ENCODE peak calls at places on chromosomes 16 and 17, in nine cellular contexts. D is neural crest cell; P is heart left ventricle; W is activated CD8-positive, alpha-beta T cell treated with anti-CD3 and anti-CD28 coated beads for 36 hours; R is natural killer cell; V is body of pancreas; E is GM12878; L is colonic mucosa; Q is MM.1S. O is an unnamed sample.

GRCh38 chr16:85574672-85575475 is 38.2 kb upstream of the GSE1 start:
- DNase-seq in V (peak), E (no peak), D (no peak), P (no peak), R (no peak), L (no peak), Q (no peak), W (no peak), O (no peak)

GRCh38 chr17:62194401-62194800 is 129.3 kb upstream of the MED13 start:
- DNase-seq in R (no peak), L (no peak), Q (no peak), E (no peak), P (no peak), W (no peak), V (no peak), D (no peak), O (no peak)

GRCh38 chr16:20308266-20308665 is 19.0 kb downstream of the GP2 start:
- DNase-seq in W (no peak), L (no peak), E (no peak), Q (no peak), P (no peak), V (peak), R (no peak), D (no peak), O (no peak)

GRCh38 chr16:31134625-31135534 is 647 bp downstream of the PRSS8 start:
- DNase-seq in R (no peak), W (no peak), V (peak), E (no peak), P (no peak), D (no peak), L (peak), Q (no peak), O (no peak)

GRCh38 chr17:73575470-73576235 is 68.6 kb downstream of the SDK2 start:
- DNase-seq in E (no peak), D (no peak), P (no peak), L (no peak), R (no peak), W (no peak), Q (no peak), V (no peak), O (no peak)

GRCh38 chr17:77772899-77773358 is 185.6 kb upstream of the TNRC6C start:
- DNase-seq in L (no peak), E (no peak), V (no peak), W (no peak), P (no peak), D (no peak), Q (no peak), R (no peak), O (no peak)

GRCh38 chr16:53014287-53014686 is 38.4 kb downstream of the CHD9NB start:
- DNase-seq in P (no peak), R (no peak), V (no peak), Q (no peak), E (no peak), D (no peak), W (no peak), L (no peak), O (no peak)

GRCh38 chr17:78379134-78379497 is 667 bp downstream of the PGS1 start:
- DNase-seq in R (no peak), P (no peak), Q (no peak), D (no peak), V (no peak), W (no peak), E (no peak), L (no peak), O (no peak)

GRCh38 chr17:83062818-83063671 is 16.4 kb upstream of the METRNL start:
- DNase-seq in R (peak), W (no peak), P (peak), V (no peak), D (no peak), Q (no peak), L (peak), E (no peak), O (no peak)

GRCh38 chr16:70683146-70683944 is 2.5 kb downstream of the MTSS2 start:
- DNase-seq in W (no peak), R (no peak), Q (no peak), D (no peak), E (no peak), P (peak), V (no peak), L (no peak), O (no peak)

GRCh38 chr17:63830904-63831491 is 3.5 kb upstream of the FTSJ3 start:
- DNase-seq in W (no peak), V (no peak), R (no peak), D (no peak), P (no peak), Q (no peak), E (no peak), L (no peak), O (no peak)

GRCh38 chr17:66165537-66166123 is 26.3 kb downstream of the CEP112 start:
- DNase-seq in D (peak), W (peak), V (no peak), P (no peak), L (no peak), Q (peak), E (peak), R (no peak), O (peak)

GRCh38 chr17:50465635-50466034 is 3.0 kb downstream of the CHAD start:
- DNase-seq in W (no peak), D (no peak), L (no peak), Q (no peak), P (no peak), E (no peak), R (no peak), V (no peak), O (no peak)

GRCh38 chr16:17321824-17322223 is 148.9 kb downstream of the XYLT1 start:
- DNase-seq in D (no peak), E (no peak), L (no peak), R (no peak), W (no peak), Q (no peak), P (no peak), V (no peak), O (no peak)

GRCh38 chr17:44648963-44649362 is 7.3 kb upstream of the MEIOC start:
- DNase-seq in W (no peak), E (no peak), P (no peak), V (no peak), D (no peak), R (no peak), Q (no peak), L (no peak), O (no peak)

GRCh38 chr17:66900126-66901010 is 64.1 kb upstream of the CACNG4 start:
- DNase-seq in R (no peak), E (no peak), L (no peak), W (no peak), V (no peak), D (no peak), P (no peak), Q (peak), O (no peak)

GRCh38 chr17:16475196-16475704 is 16.7 kb downstream of the LRRC75A start:
- DNase-seq in V (no peak), P (no peak), W (no peak), L (no peak), Q (no peak), D (no peak), R (no peak), E (no peak), O (no peak)

GRCh38 chr17:66517336-66518009 is 215.1 kb downstream of the PRKCA start:
- DNase-seq in L (no peak), E (no peak), D (no peak), Q (no peak), W (no peak), P (no peak), R (no peak), V (no peak), O (no peak)

GRCh38 chr17:21131090-21131616 is 4.4 kb downstream of the DHRS7B start:
- DNase-seq in P (no peak), R (no peak), Q (no peak), D (no peak), V (no peak), W (no peak), L (no peak), E (no peak), O (no peak)

GRCh38 chr16:681746-682427 is 1.7 kb downstream of the STUB1 start:
- DNase-seq in V (no peak), E (no peak), Q (no peak), D (no peak), R (no peak), P (no peak), W (no peak), L (no peak), O (no peak)

GRCh38 chr17:49755681-49756283 is 8.1 kb downstream of the FAM117A start:
- DNase-seq in W (no peak), D (no peak), P (no peak), R (no peak), Q (no peak), V (no peak), L (no peak), E (no peak), O (no peak)

GRCh38 chr17:80123791-80124190 is 22.4 kb downstream of the GAA start:
- DNase-seq in V (peak), W (no peak), E (no peak), P (no peak), L (no peak), Q (no peak), R (no peak), D (no peak), O (peak)

GRCh38 chr17:27651411-27652345 is 20.7 kb downstream of the LGALS9 start:
- DNase-seq in L (peak), P (no peak), W (peak), R (peak), E (no peak), V (peak), D (peak), Q (peak), O (peak)

GRCh38 chr16:57270221-57271062 is 14.0 kb downstream of the PLLP start:
- DNase-seq in E (no peak), P (peak), R (no peak), Q (no peak), V (no peak), W (no peak), D (no peak), L (no peak), O (no peak)

GRCh38 chr17:13647551-13647950 is 45.8 kb upstream of the HS3ST3A1 start:
- DNase-seq in E (no peak), W (no peak), L (no peak), Q (no peak), P (no peak), D (no peak), V (no peak), R (no peak), O (no peak)

GRCh38 chr16:51121009-51121347 is 30.1 kb downstream of the SALL1 start:
- DNase-seq in R (no peak), D (no peak), V (no peak), P (no peak), E (no peak), Q (no peak), L (no peak), W (no peak), O (no peak)

GRCh38 chr17:77371888-77372443 is 231.2 kb downstream of the SEC14L1 start:
- DNase-seq in L (no peak), V (no peak), W (no peak), Q (peak), P (peak), D (no peak), R (no peak), E (no peak), O (no peak)

GRCh38 chr17:31321481-31321880 is at the start of gene EVI2A:
- DNase-seq in L (peak), P (no peak), R (peak), Q (peak), W (peak), E (peak), D (no peak), V (no peak), O (peak)

GRCh38 chr16:54033747-54034146 is 252.8 kb downstream of the IRX3 start:
- DNase-seq in R (no peak), L (no peak), V (no peak), P (no peak), Q (no peak), D (no peak), W (no peak), E (no peak), O (no peak)

GRCh38 chr17:64765191-64765889 is 103.2 kb upstream of the SMURF2 start:
- DNase-seq in D (no peak), V (no peak), P (no peak), Q (no peak), R (no peak), E (no peak), L (no peak), W (no peak), O (no peak)

GRCh38 chr16:57045694-57046381 is 46.5 kb upstream of the CPNE2 start:
- DNase-seq in V (peak), P (peak), Q (no peak), R (peak), E (peak), D (peak), L (peak), W (peak), O (peak)

GRCh38 chr16:89700649-89701424 is 668 bp downstream of the SPATA2L start:
- DNase-seq in R (peak), P (peak), W (peak), L (peak), E (no peak), Q (peak), V (peak), D (no peak), O (peak)

GRCh38 chr16:2752850-2753522 is 548 bp downstream of the SRRM2 start:
- DNase-seq in L (peak), E (no peak), R (no peak), P (peak), V (peak), W (peak), Q (peak), D (peak), O (peak)

GRCh38 chr17:45883063-45883462 is 11.3 kb upstream of the MAPT start:
- DNase-seq in R (no peak), V (no peak), D (no peak), W (no peak), L (no peak), E (no peak), P (no peak), Q (no peak), O (no peak)

GRCh38 chr17:2369551-2370210 is 31.2 kb downstream of the MNT start:
- DNase-seq in L (no peak), D (no peak), R (no peak), Q (no peak), E (no peak), P (no peak), W (no peak), V (no peak), O (no peak)

GRCh38 chr17:2580156-2580555 is 13.3 kb upstream of the PAFAH1B1 start:
- DNase-seq in E (no peak), Q (no peak), V (no peak), D (no peak), P (no peak), R (no peak), L (no peak), W (no peak), O (no peak)

GRCh38 chr17:42027961-42028790 is 8.3 kb downstream of the NKIRAS2 start:
- DNase-seq in V (peak), L (no peak), R (no peak), Q (no peak), D (no peak), E (no peak), P (no peak), W (no peak), O (no peak)
- TF ChIP-seq CTCF in V (no peak), L (no peak), R (no peak), Q (peak), D (peak), E (no peak), P (peak), W (no peak), O (no peak)

GRCh38 chr17:22703786-22704441 is 1011.6 kb downstream of the KCNJ18 start:
- DNase-seq in E (no peak), W (no peak), P (no peak), V (no peak), L (no peak), D (no peak), R (no peak), Q (no peak), O (no peak)
- TF ChIP-seq CTCF in E (no peak), W (peak), P (no peak), V (no peak), L (no peak), D (no peak), R (no peak), Q (peak), O (no peak)

DNA sequence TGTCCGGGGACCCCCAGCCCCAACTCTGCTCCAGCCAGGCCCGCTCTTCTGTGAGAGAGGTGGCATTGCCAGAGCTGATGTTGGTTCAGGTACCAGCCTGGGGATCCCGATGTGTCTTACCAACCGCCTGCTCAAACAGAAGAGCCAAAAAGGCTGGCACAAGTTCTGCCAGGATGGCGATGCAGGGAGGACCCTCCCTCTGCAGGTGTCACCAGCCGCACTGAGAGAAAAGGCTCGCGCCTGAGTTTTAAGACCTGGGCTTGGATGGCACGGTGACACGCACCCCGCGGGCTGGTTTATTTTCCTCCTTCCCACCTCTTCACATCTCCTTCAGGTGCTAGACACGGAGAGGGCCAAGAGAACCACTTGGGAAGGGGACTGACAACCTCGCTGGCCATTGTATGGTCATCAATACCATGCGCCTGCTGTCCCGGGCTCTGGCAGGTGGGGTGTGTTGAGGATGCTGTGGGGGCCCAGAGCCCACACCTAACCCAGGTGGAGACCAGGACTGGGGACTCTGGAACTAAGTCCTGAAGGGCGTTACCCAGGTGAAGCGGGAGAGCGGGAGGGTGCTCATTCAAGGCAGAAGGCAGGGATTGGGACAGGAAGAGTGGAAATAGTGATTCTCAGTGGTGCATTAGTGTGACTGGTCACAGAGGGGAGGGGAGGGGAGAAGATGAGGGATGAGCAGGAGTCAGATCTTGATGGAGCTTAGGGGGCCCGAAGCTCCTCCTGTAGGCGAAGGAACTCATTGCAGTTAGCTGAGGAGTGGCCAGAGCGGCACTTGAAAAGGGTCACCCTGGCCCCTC is 16.3 kb downstream of the FOXJ1 start:
- DNase-seq in D (no peak), L (no peak), R (no peak), V (no peak), E (no peak), Q (no peak), P (peak), W (peak), O (peak)
- TF ChIP-seq CTCF in D (peak), L (no peak), R (no peak), V (no peak), E (peak), Q (peak), P (no peak), W (peak), O (no peak)

GRCh38 chr16:58639230-58639629 is 9.6 kb upstream of the CNOT1 start:
- DNase-seq in E (no peak), V (no peak), D (no peak), Q (no peak), W (no peak), R (no peak), L (no peak), P (no peak), O (no peak)

GRCh38 chr16:58640949-58641348 is 11.3 kb upstream of the CNOT1 start:
- DNase-seq in L (no peak), E (no peak), P (peak), R (no peak), Q (no peak), V (no peak), W (no peak), D (no peak), O (no peak)

GRCh38 chr16:58636474-58636873 is 6.8 kb upstream of the CNOT1 start:
- DNase-seq in E (no peak), L (no peak), W (no peak), D (no peak), Q (no peak), R (no peak), P (no peak), V (no peak), O (no peak)

GRCh38 chr16:58638148-58639036 is 8.8 kb upstream of the CNOT1 start:
- DNase-seq in W (no peak), E (no peak), L (no peak), Q (no peak), R (no peak), D (no peak), P (no peak), V (peak), O (no peak)

GRCh38 chr16:58639836-58640235 is 10.2 kb upstream of the CNOT1 start:
- DNase-seq in W (no peak), V (no peak), P (no peak), E (no peak), D (no peak), R (no peak), L (no peak), Q (no peak), O (no peak)
- TF ChIP-seq CTCF in W (no peak), V (no peak), P (no peak), E (no peak), D (no peak), R (no peak), L (no peak), Q (no peak), O (no peak)

GRCh38 chr17:60086822-60087591 is 8.3 kb upstream of the HEATR6 start:
- DNase-seq in P (no peak), Q (no peak), D (no peak), R (no peak), L (no peak), E (no peak), W (no peak), V (no peak), O (no peak)
- TF ChIP-seq CTCF in P (no peak), Q (no peak), D (no peak), R (no peak), L (no peak), E (no peak), W (no peak), V (no peak), O (no peak)

DNA sequence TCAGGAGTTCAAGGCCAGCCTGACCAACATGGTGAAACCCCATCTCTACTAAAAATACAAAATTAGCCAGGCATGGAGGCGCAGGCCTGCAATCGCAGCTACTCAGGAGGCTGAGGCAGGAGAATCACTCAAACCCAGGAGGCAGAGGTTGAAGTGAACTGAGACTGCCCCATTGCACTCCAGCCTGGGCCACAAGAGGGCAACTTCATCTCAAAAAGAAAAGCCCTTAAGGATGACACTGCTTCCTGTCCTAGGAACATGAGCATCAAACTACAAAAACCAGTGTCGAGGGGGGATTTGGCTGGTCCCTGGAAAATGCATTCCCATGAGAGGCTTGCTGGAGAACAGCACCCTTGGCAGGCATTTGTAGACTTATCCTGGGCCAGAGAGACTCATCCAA is 449.5 kb upstream of the PSMD7 start:
- DNase-seq in V (no peak), W (no peak), L (no peak), R (no peak), Q (no peak), E (no peak), P (no peak), D (no peak), O (no peak)
- TF ChIP-seq CTCF in V (no peak), W (no peak), L (no peak), R (no peak), Q (no peak), E (no peak), P (no peak), D (no peak), O (no peak)

GRCh38 chr16:82081271-82081670 is 46.2 kb downstream of the HSD17B2 start:
- DNase-seq in D (no peak), E (no peak), R (no peak), P (no peak), V (no peak), L (no peak), W (no peak), Q (no peak), O (no peak)

GRCh38 chr16:82082543-82083244 is 47.6 kb downstream of the HSD17B2 start:
- DNase-seq in Q (peak), E (no peak), L (no peak), D (no peak), W (peak), V (no peak), R (no peak), P (no peak), O (peak)

GRCh38 chr16:82083710-82084353 is 48.8 kb downstream of the HSD17B2 start:
- DNase-seq in P (no peak), R (no peak), L (no peak), Q (no peak), V (no peak), E (no peak), W (no peak), D (no peak), O (no peak)

GRCh38 chr16:82079892-82080291 is 44.8 kb downstream of the HSD17B2 start:
- DNase-seq in D (no peak), W (no peak), V (no peak), P (no peak), R (no peak), Q (no peak), E (no peak), L (no peak), O (no peak)

GRCh38 chr16:82082097-82082496 is 47.0 kb downstream of the HSD17B2 start:
- DNase-seq in V (no peak), E (no peak), P (no peak), W (no peak), Q (no peak), D (no peak), L (no peak), R (no peak), O (no peak)
- TF ChIP-seq CTCF in V (no peak), E (no peak), P (no peak), W (no peak), Q (no peak), D (no peak), L (no peak), R (no peak), O (no peak)